ENCODE peak calls at places on chromosomes 13 and 19, in six cellular contexts. One of them, this sample, is unnamed.

GRCh38 chr13:112969692-112970338 is 801 bp downstream of the MCF2L start:
- DNase-seq in astrocyte: no peak
- DNase-seq in progenitor cell of endocrine pancreas: no peak
- DNase-seq in body of pancreas: no peak
- DNase-seq in effector memory CD8-positive, alpha-beta T cell: no peak
- DNase-seq in neural crest cell: no peak
- DNase-seq in this sample: no peak

GRCh38 chr13:70896136-70896535 is 787.9 kb upstream of the KLHL1 start:
- DNase-seq in progenitor cell of endocrine pancreas: no peak
- DNase-seq in neural crest cell: no peak
- DNase-seq in effector memory CD8-positive, alpha-beta T cell: no peak
- DNase-seq in astrocyte: no peak
- DNase-seq in body of pancreas: no peak
- DNase-seq in this sample: no peak

GRCh38 chr19:7850429-7850819 is 20.4 kb downstream of the EVI5L start:
- DNase-seq in body of pancreas: no peak
- DNase-seq in neural crest cell: no peak
- DNase-seq in effector memory CD8-positive, alpha-beta T cell: no peak
- DNase-seq in progenitor cell of endocrine pancreas: no peak
- DNase-seq in astrocyte: no peak
- DNase-seq in this sample: no peak

GRCh38 chr13:25630327-25630726 is 258.6 kb downstream of the ATP8A2 start:
- DNase-seq in progenitor cell of endocrine pancreas: no peak
- DNase-seq in astrocyte: no peak
- DNase-seq in body of pancreas: no peak
- DNase-seq in effector memory CD8-positive, alpha-beta T cell: no peak
- DNase-seq in neural crest cell: no peak
- DNase-seq in this sample: no peak

GRCh38 chr19:39518458-39518857 is 3.5 kb downstream of the SELENOV start:
- DNase-seq in astrocyte: no peak
- DNase-seq in progenitor cell of endocrine pancreas: no peak
- DNase-seq in body of pancreas: no peak
- DNase-seq in neural crest cell: no peak
- DNase-seq in effector memory CD8-positive, alpha-beta T cell: no peak
- DNase-seq in this sample: no peak

GRCh38 chr13:102141625-102142472 is 260.0 kb downstream of the FGF14 start:
- DNase-seq in body of pancreas: no peak
- DNase-seq in neural crest cell: no peak
- DNase-seq in astrocyte: peak; percentile 18
- DNase-seq in effector memory CD8-positive, alpha-beta T cell: no peak
- DNase-seq in progenitor cell of endocrine pancreas: no peak
- DNase-seq in this sample: no peak

GRCh38 chr13:75830842-75831241 is 194.7 kb downstream of the LMO7 start:
- DNase-seq in body of pancreas: no peak
- DNase-seq in progenitor cell of endocrine pancreas: no peak
- DNase-seq in effector memory CD8-positive, alpha-beta T cell: no peak
- DNase-seq in neural crest cell: no peak
- DNase-seq in astrocyte: peak; percentile 78
- DNase-seq in this sample: no peak

GRCh38 chr19:58397533-58398037 is 2.1 kb downstream of the RNF225 start:
- DNase-seq in body of pancreas: no peak
- DNase-seq in effector memory CD8-positive, alpha-beta T cell: no peak
- DNase-seq in astrocyte: no peak
- DNase-seq in neural crest cell: no peak
- DNase-seq in progenitor cell of endocrine pancreas: no peak
- DNase-seq in this sample: no peak

GRCh38 chr13:97367016-97367415 is 67.0 kb upstream of the RAP2A start:
- DNase-seq in progenitor cell of endocrine pancreas: no peak
- DNase-seq in body of pancreas: no peak
- DNase-seq in effector memory CD8-positive, alpha-beta T cell: no peak
- DNase-seq in neural crest cell: no peak
- DNase-seq in astrocyte: peak; percentile 88
- DNase-seq in this sample: no peak

GRCh38 chr19:42276821-42277220 is 7.8 kb downstream of the CIC start:
- DNase-seq in neural crest cell: no peak
- DNase-seq in progenitor cell of endocrine pancreas: no peak
- DNase-seq in effector memory CD8-positive, alpha-beta T cell: no peak
- DNase-seq in body of pancreas: no peak
- DNase-seq in astrocyte: no peak
- DNase-seq in this sample: no peak

GRCh38 chr19:33368074-33368864 is 5.2 kb upstream of the CEBPG start:
- DNase-seq in progenitor cell of endocrine pancreas: no peak
- DNase-seq in neural crest cell: no peak
- DNase-seq in effector memory CD8-positive, alpha-beta T cell: no peak
- DNase-seq in astrocyte: peak; percentile 32
- DNase-seq in body of pancreas: no peak
- DNase-seq in this sample: no peak

GRCh38 chr19:34793562-34793961 is 20.5 kb upstream of the ZNF599 start:
- DNase-seq in neural crest cell: no peak
- DNase-seq in astrocyte: no peak
- DNase-seq in progenitor cell of endocrine pancreas: no peak
- DNase-seq in body of pancreas: no peak
- DNase-seq in effector memory CD8-positive, alpha-beta T cell: no peak
- DNase-seq in this sample: no peak